ENCODE peak calls at places on chromosomes 7 and 10, in six cellular contexts. A is heart left ventricle; J is lung; B is transverse colon; N is body of pancreas; C is effector memory CD4-positive, alpha-beta T cell. G is an unnamed sample. For H3K36me3, the result is how much of the 10 kb centered on the place peaks cover.

GRCh38 chr7:81692146-81692905 is 77.5 kb downstream of the HGF start:
- DNase-seq in A (no peak), J (no peak), B (no peak), N (no peak), C (no peak), G (no peak)

GRCh38 chr7:7719235-7719634 is 828 bp upstream of the RPA3 start:
- DNase-seq in A (no peak), J (no peak), B (peak), N (peak), C (no peak), G (no peak)

GRCh38 chr10:99595236-99595635 is 25.0 kb downstream of the SLC25A28 start:
- DNase-seq in A (no peak), J (no peak), B (peak), N (no peak), C (no peak), G (no peak)

GRCh38 chr7:47358357-47358756 is 223.6 kb downstream of the TNS3 start:
- DNase-seq in A (no peak), J (no peak), B (peak), N (peak), C (no peak), G (no peak)

GRCh38 chr7:46162582-46162981 is 241.5 kb upstream of the IGFBP3 start:
- DNase-seq in A (no peak), J (no peak), B (no peak), N (no peak), C (no peak), G (no peak)

GRCh38 chr10:108424656-108425055 is 1260.2 kb upstream of the SORCS1 start:
- DNase-seq in A (no peak), J (no peak), B (no peak), N (no peak), C (no peak), G (no peak)

GRCh38 chr10:104347295-104348045 is 6.2 kb upstream of the CFAP58 start:
- DNase-seq in A (no peak), J (no peak), B (no peak), N (no peak), C (no peak), G (no peak)

GRCh38 chr10:83723080-83723479 is 416.2 kb upstream of the GHITM start:
- DNase-seq in A (no peak), J (no peak), B (no peak), N (no peak), C (no peak), G (no peak)

DNA sequence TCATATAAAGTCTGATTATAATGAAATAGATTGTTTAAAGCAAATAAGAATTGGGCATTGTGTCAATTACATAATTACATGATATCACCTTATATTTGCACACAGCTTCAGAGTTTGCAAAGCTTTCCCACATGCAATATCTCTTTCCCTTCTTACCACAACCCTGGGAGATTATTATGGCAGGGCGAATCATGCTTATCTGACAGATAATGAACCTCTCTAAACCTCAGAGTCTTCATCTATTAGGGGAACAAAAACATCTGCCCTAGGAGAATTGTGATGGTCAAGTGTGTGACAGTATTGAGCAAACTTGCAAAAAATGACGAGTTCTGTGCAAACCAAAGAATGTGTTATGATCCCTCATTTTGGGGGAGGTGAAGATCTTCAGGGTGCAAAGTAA is 90.0 kb downstream of the MYOF start:
- DNase-seq in A (no peak), J (no peak), B (no peak), N (no peak), C (no peak), G (no peak)
- H3K36me3 ChIP-seq in A (under half), J (under half), B (under half), N (under half), C (under half), G (under half)

GRCh38 chr7:130937016-130937415 is 203.0 kb upstream of the KLF14 start:
- DNase-seq in A (no peak), J (no peak), B (no peak), N (no peak), C (no peak), G (no peak)
- H3K27ac ChIP-seq in A (no peak), J (no peak), B (no peak), N (no peak), C (peak), G (no peak)

GRCh38 chr7:128773604-128774003 is 2.0 kb downstream of the OPN1SW start:
- DNase-seq in A (no peak), J (no peak), B (no peak), N (no peak), C (no peak), G (no peak)
- H3K36me3 ChIP-seq in A (under half), J (under half), B (under half), N (under half), C (under half), G (under half)

DNA sequence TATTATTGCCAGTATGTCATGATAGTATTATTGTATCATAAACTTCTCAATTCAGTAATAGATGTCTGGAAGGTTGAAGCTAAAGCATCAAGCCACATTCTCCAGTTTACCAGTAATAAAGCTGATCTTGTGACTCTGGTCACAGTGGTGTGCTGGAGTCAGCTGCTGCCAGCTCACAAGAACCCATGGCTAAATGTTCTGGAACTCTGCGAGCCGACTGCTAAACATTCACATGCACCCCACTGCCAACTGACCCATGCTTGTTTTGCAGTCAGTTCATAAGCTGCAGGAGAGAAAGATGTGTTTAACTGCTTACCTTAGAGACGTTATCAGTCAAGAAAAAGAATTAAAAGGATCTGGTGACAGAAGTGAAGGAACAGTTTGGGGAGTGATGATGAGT is 5.9 kb upstream of the DNTT start:
- DNase-seq in A (no peak), J (no peak), B (no peak), N (no peak), C (no peak), G (no peak)
- H3K27ac ChIP-seq in A (no peak), J (no peak), B (no peak), N (no peak), C (no peak), G (no peak)

GRCh38 chr7:35820858-35821257 is 20.0 kb downstream of the SEPTIN7 start:
- DNase-seq in A (no peak), J (no peak), B (no peak), N (no peak), C (no peak), G (no peak)
- H3K36me3 ChIP-seq in A (under half), J (under half), B (under half), N (under half), C (under half), G (under half)

GRCh38 chr7:28065308-28065707 is 115.3 kb downstream of the JAZF1 start:
- DNase-seq in A (no peak), J (no peak), B (no peak), N (no peak), C (no peak), G (no peak)
- H3K27ac ChIP-seq in A (no peak), J (no peak), B (peak), N (peak), C (no peak), G (no peak)

GRCh38 chr7:128303133-128303532 is 40.6 kb downstream of the RBM28 start:
- DNase-seq in A (no peak), J (no peak), B (no peak), N (no peak), C (no peak), G (no peak)

GRCh38 chr7:128302110-128302509 is 41.6 kb downstream of the RBM28 start:
- DNase-seq in A (no peak), J (no peak), B (no peak), N (no peak), C (no peak), G (no peak)

GRCh38 chr7:128307066-128307465 is 36.6 kb downstream of the RBM28 start:
- DNase-seq in A (no peak), J (no peak), B (no peak), N (no peak), C (no peak), G (no peak)

GRCh38 chr7:128304212-128304611 is 39.5 kb downstream of the RBM28 start:
- DNase-seq in A (no peak), J (no peak), B (no peak), N (no peak), C (no peak), G (no peak)

DNA sequence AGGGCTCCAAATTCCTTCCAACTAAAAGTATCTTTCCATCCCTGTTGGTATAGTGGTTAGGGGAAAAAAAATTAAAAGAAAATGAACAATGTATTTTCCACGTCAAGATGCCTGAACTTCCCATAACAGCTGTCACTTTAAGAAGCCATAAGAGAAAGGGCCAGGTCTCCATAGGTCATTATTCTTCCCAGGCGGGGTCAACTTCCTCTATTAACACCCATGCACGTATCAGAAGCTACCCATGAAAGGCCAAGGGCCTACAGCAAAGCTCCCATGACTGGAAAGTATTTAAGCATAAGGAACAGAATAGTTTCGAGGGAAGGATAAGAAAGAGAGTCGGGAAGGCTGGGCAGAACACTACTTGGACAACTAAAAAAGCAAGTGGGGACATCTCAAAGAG is 40.1 kb downstream of the RBM28 start:
- DNase-seq in A (no peak), J (no peak), B (no peak), N (no peak), C (no peak), G (no peak)
- H3K36me3 ChIP-seq in A (under half), J (under half), B (under half), N (under half), C (under half), G (under half)

G was measured in right atrium auricular region.